ENCODE peak calls at places on chromosomes 12 and 14, in seven cellular contexts. Y is lung, A is COR-L47, P is OCI-LY7, S is NCI-H1105, M is cerebellar nuclear complex, I is T-cell. E is an unnamed sample.

GRCh38 chr14:36478782-36479181 is 41.2 kb downstream of the NKX2-1 start:
- DNase-seq in A (no peak), S (no peak), Y (no peak), M (no peak), P (no peak), I (no peak), E (no peak)

GRCh38 chr14:96237641-96238040 is 18.4 kb upstream of the BDKRB1 start:
- DNase-seq in S (no peak), M (no peak), P (no peak), I (no peak), A (no peak), Y (no peak), E (no peak)

GRCh38 chr12:42130670-42131402 is 13.8 kb downstream of the GXYLT1 start:
- DNase-seq in I (no peak), P (no peak), Y (peak), A (no peak), S (no peak), M (no peak), E (no peak)

GRCh38 chr12:7076493-7076892 is 15.8 kb downstream of the C1R start:
- DNase-seq in M (no peak), I (no peak), S (no peak), Y (no peak), A (no peak), P (no peak), E (no peak)

GRCh38 chr12:57235012-57235727 is 5.7 kb downstream of the SHMT2 start:
- DNase-seq in Y (no peak), M (no peak), S (no peak), I (no peak), A (no peak), P (no peak), E (peak)

GRCh38 chr14:101460986-101461750 is 100.1 kb upstream of the DIO3 start:
- DNase-seq in M (no peak), S (no peak), P (no peak), A (no peak), I (no peak), Y (no peak), E (no peak)

GRCh38 chr12:116629451-116629850 is 70.3 kb downstream of the MAP1LC3B2 start:
- DNase-seq in M (no peak), S (no peak), A (no peak), P (no peak), Y (no peak), I (no peak), E (no peak)

GRCh38 chr14:76500011-76500410 is 124.1 kb downstream of the ESRRB start:
- DNase-seq in I (no peak), A (no peak), M (no peak), P (no peak), S (no peak), Y (no peak), E (no peak)

GRCh38 chr12:58919271-58920101 is 818 bp downstream of the LRIG3 start:
- DNase-seq in P (no peak), S (no peak), I (no peak), Y (peak), A (peak), M (no peak), E (peak)

GRCh38 chr12:20250761-20251160 is 117.6 kb upstream of the PDE3A start:
- DNase-seq in M (no peak), P (no peak), Y (no peak), I (no peak), S (no peak), A (no peak), E (no peak)

GRCh38 chr12:57740656-57741412 is 2.3 kb upstream of the AGAP2 start:
- DNase-seq in M (no peak), S (no peak), I (peak), P (peak), Y (no peak), A (peak), E (no peak)

GRCh38 chr14:51780006-51780692 is 80.3 kb upstream of the GNG2 start:
- DNase-seq in M (peak), Y (peak), A (peak), I (peak), P (peak), S (peak), E (peak)

GRCh38 chr14:80535171-80535570 is 323.9 kb upstream of the DIO2 start:
- DNase-seq in P (no peak), Y (no peak), S (no peak), I (no peak), A (no peak), M (no peak), E (no peak)

GRCh38 chr14:70782361-70782760 is 27.0 kb downstream of the MAP3K9 start:
- DNase-seq in S (no peak), M (no peak), Y (peak), P (no peak), A (no peak), I (no peak), E (no peak)

GRCh38 chr12:111842556-111843396 is 748 bp downstream of the MAPKAPK5 start:
- DNase-seq in P (no peak), I (no peak), S (no peak), M (no peak), A (no peak), Y (no peak), E (no peak)

GRCh38 chr12:12807970-12808702 is 5.0 kb upstream of the DDX47 start:
- DNase-seq in Y (no peak), M (no peak), I (peak), P (peak), A (no peak), S (no peak), E (peak)

GRCh38 chr14:20798932-20799331 is 3.7 kb downstream of the RNASE1 start:
- DNase-seq in S (no peak), I (no peak), A (no peak), M (no peak), Y (no peak), P (no peak), E (no peak)

GRCh38 chr14:59305836-59306555 is 117.5 kb downstream of the DAAM1 start:
- DNase-seq in A (no peak), S (no peak), M (no peak), Y (no peak), P (no peak), I (no peak), E (no peak)

GRCh38 chr12:65779091-65779642 is 45.1 kb upstream of the HMGA2 start:
- DNase-seq in M (no peak), S (no peak), I (no peak), Y (no peak), A (no peak), P (no peak), E (no peak)

GRCh38 chr12:132608231-132609171 is 1.9 kb downstream of the LRCOL1 start:
- DNase-seq in Y (no peak), S (no peak), A (no peak), M (no peak), I (no peak), P (no peak), E (no peak)

GRCh38 chr12:107450541-107450940 is 235.1 kb upstream of the PWP1 start:
- DNase-seq in M (no peak), Y (no peak), S (no peak), P (peak), I (no peak), A (no peak), E (no peak)

GRCh38 chr12:69027411-69027811 is 94.4 kb upstream of the CPM start:
- DNase-seq in I (no peak), P (no peak), S (no peak), M (no peak), A (no peak), Y (no peak), E (no peak)